ENCODE peak calls at places on chromosome 10, in eight cellular contexts. Y is epithelial cell of esophagus, J is tibial artery, B is uterus, I is hypothalamus, F is activated T-cell treated with anti-CD3 and anti-CD28 coated beads for 1 hour, U is type B pancreatic cell, H is left colon. A is an unnamed sample.

GRCh38 chr10:86191686-86192085 is 174.9 kb downstream of the GRID1 start:
- DNase-seq in H (no peak), Y (no peak), I (no peak), U (no peak), F (no peak), B (peak; percentile 0), J (no peak), A (no peak)

GRCh38 chr10:132413226-132414205 is 16.5 kb downstream of the PWWP2B start:
- DNase-seq in U (no peak), Y (peak; percentile 39), F (no peak), I (no peak), J (no peak), H (no peak), B (no peak), A (no peak)

GRCh38 chr10:30935078-30935477 is 96.6 kb downstream of the ZNF438 start:
- DNase-seq in I (no peak), J (no peak), H (no peak), Y (peak; percentile 4), F (no peak), B (no peak), U (no peak), A (no peak)

GRCh38 chr10:33655165-33655815 is 320.8 kb upstream of the NRP1 start:
- DNase-seq in B (no peak), J (no peak), F (no peak), H (no peak), I (no peak), Y (no peak), U (no peak), A (no peak)

GRCh38 chr10:132366499-132366898 is 30.5 kb upstream of the PWWP2B start:
- DNase-seq in U (no peak), B (no peak), J (peak; percentile 50), Y (no peak), H (no peak), I (no peak), F (no peak), A (no peak)

GRCh38 chr10:23432161-23432560 is 6.7 kb upstream of the OTUD1 start:
- DNase-seq in Y (peak; percentile 54), U (no peak), B (no peak), H (no peak), I (no peak), J (no peak), F (no peak), A (peak; percentile 64)

GRCh38 chr10:58998924-58999713 is 177.3 kb upstream of the PHYHIPL start:
- DNase-seq in U (no peak), H (no peak), I (no peak), J (peak; percentile 94), B (peak; percentile 70), F (no peak), Y (no peak), A (no peak)

GRCh38 chr10:6473430-6473829 is 106.6 kb downstream of the PRKCQ start:
- DNase-seq in Y (no peak), H (no peak), B (no peak), J (no peak), F (peak; percentile 22), U (no peak), I (no peak), A (no peak)

GRCh38 chr10:68124718-68125117 is 15.4 kb downstream of the MYPN start:
- DNase-seq in U (no peak), J (no peak), F (no peak), H (no peak), I (no peak), Y (no peak), B (no peak), A (no peak)

GRCh38 chr10:133091316-133091715 is 3.6 kb downstream of the ADGRA1 start:
- DNase-seq in J (no peak), I (no peak), Y (no peak), F (no peak), U (no peak), B (no peak), H (no peak), A (no peak)

GRCh38 chr10:17453377-17454091 is 861 bp downstream of the ST8SIA6 start:
- DNase-seq in I (no peak), J (no peak), H (peak; percentile 80), B (peak; percentile 15), U (peak; percentile 75), F (peak; percentile 19), Y (peak; percentile 78), A (peak; percentile 54)

GRCh38 chr10:127679642-127680255 is 57.2 kb upstream of the FOXI2 start:
- DNase-seq in F (no peak), B (no peak), J (no peak), Y (no peak), H (no peak), I (no peak), U (no peak), A (no peak)

GRCh38 chr10:103854687-103855423 is 521 bp downstream of the SH3PXD2A start:
- DNase-seq in J (peak; percentile 75), Y (no peak), U (no peak), F (no peak), I (no peak), H (peak; percentile 56), B (peak; percentile 65), A (peak; percentile 72)

GRCh38 chr10:5895804-5896203 is 5.8 kb downstream of the FBH1 start:
- DNase-seq in H (no peak), I (no peak), J (peak; percentile 29), U (no peak), B (no peak), Y (no peak), F (no peak), A (no peak)

GRCh38 chr10:131648386-131649020 is 252.3 kb upstream of the PPP2R2D start:
- DNase-seq in B (no peak), U (no peak), I (no peak), J (no peak), F (no peak), H (no peak), Y (no peak), A (no peak)

GRCh38 chr10:28872592-28873165 is 195.4 kb downstream of the BAMBI start:
- DNase-seq in F (no peak), Y (no peak), J (no peak), H (no peak), I (no peak), B (no peak), U (no peak), A (no peak)

GRCh38 chr10:113093188-113094113 is 143.4 kb downstream of the TCF7L2 start:
- DNase-seq in J (peak; percentile 31), Y (peak; percentile 87), F (no peak), B (no peak), H (peak; percentile 43), I (no peak), U (no peak), A (peak; percentile 63)

A was measured in GM23248.